ENCODE peak calls at places on chromosomes 5 and 9, in ten cellular contexts. One of them, this sample, is unnamed.

GRCh38 chr9:79524266-79524665 is 47.5 kb upstream of the TLE4 start:
- DNase-seq in CD8-positive, alpha-beta T cell: no peak
- DNase-seq in left lung: no peak
- DNase-seq in OCI-LY7: no peak
- DNase-seq in fibroblast of the aortic adventitia: no peak
- DNase-seq in heart left ventricle: no peak
- DNase-seq in body of pancreas: no peak
- DNase-seq in fibroblast of pulmonary artery: no peak
- DNase-seq in suprapubic skin: no peak
- DNase-seq in breast epithelium: no peak
- DNase-seq in this sample: peak; percentile 30

GRCh38 chr5:14635656-14636055 is 28.9 kb upstream of the OTULIN start:
- DNase-seq in CD8-positive, alpha-beta T cell: no peak
- DNase-seq in left lung: no peak
- DNase-seq in OCI-LY7: no peak
- DNase-seq in fibroblast of the aortic adventitia: no peak
- DNase-seq in heart left ventricle: no peak
- DNase-seq in body of pancreas: no peak
- DNase-seq in fibroblast of pulmonary artery: no peak
- DNase-seq in suprapubic skin: no peak
- DNase-seq in breast epithelium: no peak
- DNase-seq in this sample: no peak

GRCh38 chr5:76838481-76839261 is 11.1 kb upstream of the S100Z start:
- DNase-seq in CD8-positive, alpha-beta T cell: no peak
- DNase-seq in left lung: no peak
- DNase-seq in OCI-LY7: no peak
- DNase-seq in fibroblast of the aortic adventitia: peak; percentile 20
- DNase-seq in heart left ventricle: no peak
- DNase-seq in body of pancreas: peak; percentile 36
- DNase-seq in fibroblast of pulmonary artery: peak; percentile 29
- DNase-seq in suprapubic skin: no peak
- DNase-seq in breast epithelium: no peak
- DNase-seq in this sample: no peak

GRCh38 chr9:3968891-3969290 is 331.0 kb downstream of the GLIS3 start:
- DNase-seq in CD8-positive, alpha-beta T cell: no peak
- DNase-seq in left lung: no peak
- DNase-seq in OCI-LY7: no peak
- DNase-seq in fibroblast of the aortic adventitia: no peak
- DNase-seq in heart left ventricle: no peak
- DNase-seq in body of pancreas: peak; percentile 12
- DNase-seq in fibroblast of pulmonary artery: no peak
- DNase-seq in suprapubic skin: no peak
- DNase-seq in breast epithelium: no peak
- DNase-seq in this sample: no peak

GRCh38 chr9:125750656-125751035 is 3.5 kb downstream of the PBX3 start:
- DNase-seq in CD8-positive, alpha-beta T cell: no peak
- DNase-seq in left lung: no peak
- DNase-seq in OCI-LY7: no peak
- DNase-seq in fibroblast of the aortic adventitia: peak; percentile 35
- DNase-seq in heart left ventricle: no peak
- DNase-seq in body of pancreas: no peak
- DNase-seq in fibroblast of pulmonary artery: no peak
- DNase-seq in suprapubic skin: no peak
- DNase-seq in breast epithelium: no peak
- DNase-seq in this sample: no peak

GRCh38 chr9:131811405-131811804 is 71.5 kb upstream of the RAPGEF1 start:
- DNase-seq in CD8-positive, alpha-beta T cell: no peak
- DNase-seq in left lung: no peak
- DNase-seq in OCI-LY7: no peak
- DNase-seq in fibroblast of the aortic adventitia: no peak
- DNase-seq in heart left ventricle: no peak
- DNase-seq in body of pancreas: no peak
- DNase-seq in fibroblast of pulmonary artery: no peak
- DNase-seq in suprapubic skin: no peak
- DNase-seq in breast epithelium: no peak
- DNase-seq in this sample: no peak

GRCh38 chr9:80090317-80090716 is 518.6 kb downstream of the TLE4 start:
- DNase-seq in CD8-positive, alpha-beta T cell: no peak
- DNase-seq in left lung: no peak
- DNase-seq in OCI-LY7: no peak
- DNase-seq in fibroblast of the aortic adventitia: no peak
- DNase-seq in heart left ventricle: no peak
- DNase-seq in body of pancreas: no peak
- DNase-seq in fibroblast of pulmonary artery: no peak
- DNase-seq in suprapubic skin: no peak
- DNase-seq in breast epithelium: no peak
- DNase-seq in this sample: no peak

GRCh38 chr9:110918316-110919054 is 119.8 kb downstream of the LPAR1 start:
- DNase-seq in CD8-positive, alpha-beta T cell: no peak
- DNase-seq in left lung: no peak
- DNase-seq in OCI-LY7: no peak
- DNase-seq in fibroblast of the aortic adventitia: peak; percentile 81
- DNase-seq in heart left ventricle: no peak
- DNase-seq in body of pancreas: no peak
- DNase-seq in fibroblast of pulmonary artery: peak; percentile 59
- DNase-seq in suprapubic skin: no peak
- DNase-seq in breast epithelium: no peak
- DNase-seq in this sample: peak; percentile 86

GRCh38 chr5:131647078-131647769 is 12.2 kb upstream of the RAPGEF6 start:
- DNase-seq in CD8-positive, alpha-beta T cell: no peak
- DNase-seq in left lung: no peak
- DNase-seq in OCI-LY7: peak; percentile 73
- DNase-seq in fibroblast of the aortic adventitia: no peak
- DNase-seq in heart left ventricle: no peak
- DNase-seq in body of pancreas: no peak
- DNase-seq in fibroblast of pulmonary artery: no peak
- DNase-seq in suprapubic skin: no peak
- DNase-seq in breast epithelium: no peak
- DNase-seq in this sample: no peak

GRCh38 chr5:157961828-157962390 is 103.0 kb upstream of the CLINT1 start:
- DNase-seq in CD8-positive, alpha-beta T cell: no peak
- DNase-seq in left lung: no peak
- DNase-seq in OCI-LY7: no peak
- DNase-seq in fibroblast of the aortic adventitia: no peak
- DNase-seq in heart left ventricle: no peak
- DNase-seq in body of pancreas: no peak
- DNase-seq in fibroblast of pulmonary artery: no peak
- DNase-seq in suprapubic skin: no peak
- DNase-seq in breast epithelium: no peak
- DNase-seq in this sample: no peak

GRCh38 chr5:59584858-59585846 is 308.4 kb downstream of the PDE4D start:
- DNase-seq in CD8-positive, alpha-beta T cell: no peak
- DNase-seq in left lung: no peak
- DNase-seq in OCI-LY7: no peak
- DNase-seq in fibroblast of the aortic adventitia: no peak
- DNase-seq in heart left ventricle: no peak
- DNase-seq in body of pancreas: no peak
- DNase-seq in fibroblast of pulmonary artery: no peak
- DNase-seq in suprapubic skin: no peak
- DNase-seq in breast epithelium: no peak
- DNase-seq in this sample: no peak
- H3K4me3 ChIP-seq in CD8-positive, alpha-beta T cell: no peak overlapping the region
- H3K4me3 ChIP-seq in left lung: peak overlapping the region; percentile 29
- H3K4me3 ChIP-seq in OCI-LY7: no peak overlapping the region
- H3K4me3 ChIP-seq in fibroblast of the aortic adventitia: no peak overlapping the region
- H3K4me3 ChIP-seq in heart left ventricle: no peak overlapping the region
- H3K4me3 ChIP-seq in body of pancreas: no peak overlapping the region
- H3K4me3 ChIP-seq in fibroblast of pulmonary artery: no peak overlapping the region
- H3K4me3 ChIP-seq in suprapubic skin: no peak overlapping the region
- H3K4me3 ChIP-seq in breast epithelium: no peak overlapping the region
- H3K4me3 ChIP-seq in this sample: no peak overlapping the region

DNA sequence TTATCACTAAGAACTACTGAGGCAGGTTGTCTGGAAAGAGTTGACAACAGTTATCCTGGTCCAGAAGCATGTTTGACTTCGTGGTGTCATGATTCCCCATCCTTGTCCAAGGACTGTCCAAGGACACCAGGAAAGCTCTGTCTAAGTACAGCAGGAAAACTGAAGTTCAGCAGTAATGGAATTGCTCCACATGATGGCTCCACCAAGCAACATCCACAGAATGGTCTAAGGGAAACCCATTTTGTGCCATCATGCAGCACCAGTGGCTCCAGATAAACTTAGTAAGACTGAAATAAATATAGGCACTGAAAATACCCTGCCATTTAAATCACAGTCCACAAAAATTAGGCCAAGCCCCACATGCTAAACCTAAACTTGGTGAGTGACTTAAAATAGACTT is 192.8 kb downstream of the CDH18 start:
- DNase-seq in CD8-positive, alpha-beta T cell: no peak
- DNase-seq in left lung: no peak
- DNase-seq in OCI-LY7: no peak
- DNase-seq in fibroblast of the aortic adventitia: peak; percentile 67
- DNase-seq in heart left ventricle: no peak
- DNase-seq in body of pancreas: no peak
- DNase-seq in fibroblast of pulmonary artery: peak; percentile 68
- DNase-seq in suprapubic skin: no peak
- DNase-seq in breast epithelium: no peak
- DNase-seq in this sample: peak; percentile 53
- TF ChIP-seq CTCF in CD8-positive, alpha-beta T cell: no peak
- TF ChIP-seq CTCF in left lung: no peak
- TF ChIP-seq CTCF in OCI-LY7: no peak
- TF ChIP-seq CTCF in fibroblast of the aortic adventitia: peak; percentile 54
- TF ChIP-seq CTCF in heart left ventricle: no peak
- TF ChIP-seq CTCF in body of pancreas: no peak
- TF ChIP-seq CTCF in fibroblast of pulmonary artery: peak; percentile 53
- TF ChIP-seq CTCF in suprapubic skin: no peak
- TF ChIP-seq CTCF in breast epithelium: no peak
- TF ChIP-seq CTCF in this sample: peak; percentile 52

DNA sequence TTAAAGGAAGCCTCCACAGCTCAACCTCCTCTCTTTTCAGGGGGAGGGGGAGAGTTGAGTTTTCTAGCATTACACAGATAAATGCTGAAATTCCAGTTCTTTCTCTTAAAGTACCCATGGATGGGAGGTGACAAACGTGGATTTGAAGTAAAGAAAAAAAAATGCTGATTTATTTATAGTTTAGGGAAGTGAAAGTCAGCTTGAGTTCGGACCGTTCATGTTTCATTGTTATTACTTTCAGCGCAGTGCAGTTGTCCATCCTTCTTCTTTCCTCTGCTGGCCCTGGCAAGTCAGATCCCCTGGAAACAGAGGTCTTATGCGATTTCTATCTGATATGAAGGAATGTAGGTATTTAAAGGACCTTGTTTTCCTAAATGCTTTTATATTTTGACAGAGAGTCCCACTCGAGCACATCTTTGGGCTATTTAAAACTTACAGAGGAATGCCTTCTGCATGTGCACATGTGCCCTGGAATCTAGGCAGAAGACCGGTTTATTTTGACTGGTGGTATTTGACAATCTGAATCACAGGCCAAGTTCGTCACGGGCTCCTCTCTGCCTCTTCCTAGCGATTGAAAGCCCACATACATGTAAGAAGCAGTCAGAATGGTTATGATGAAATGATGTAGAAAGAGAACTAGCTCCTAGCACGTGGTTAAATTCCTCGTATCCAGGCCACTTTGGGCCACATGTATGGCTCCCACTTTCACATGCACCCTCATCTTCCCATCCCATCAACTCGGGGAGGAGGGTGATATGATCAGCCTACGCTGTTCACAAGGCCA is 385.2 kb upstream of the KLF4 start:
- DNase-seq in CD8-positive, alpha-beta T cell: no peak
- DNase-seq in left lung: no peak
- DNase-seq in OCI-LY7: peak; percentile 30
- DNase-seq in fibroblast of the aortic adventitia: no peak
- DNase-seq in heart left ventricle: no peak
- DNase-seq in body of pancreas: no peak
- DNase-seq in fibroblast of pulmonary artery: no peak
- DNase-seq in suprapubic skin: no peak
- DNase-seq in breast epithelium: no peak
- DNase-seq in this sample: no peak
- H3K4me3 ChIP-seq in CD8-positive, alpha-beta T cell: no peak overlapping the region
- H3K4me3 ChIP-seq in left lung: no peak overlapping the region
- H3K4me3 ChIP-seq in OCI-LY7: no peak overlapping the region
- H3K4me3 ChIP-seq in fibroblast of the aortic adventitia: no peak overlapping the region
- H3K4me3 ChIP-seq in heart left ventricle: no peak overlapping the region
- H3K4me3 ChIP-seq in body of pancreas: no peak overlapping the region
- H3K4me3 ChIP-seq in fibroblast of pulmonary artery: no peak overlapping the region
- H3K4me3 ChIP-seq in suprapubic skin: no peak overlapping the region
- H3K4me3 ChIP-seq in breast epithelium: no peak overlapping the region
- H3K4me3 ChIP-seq in this sample: no peak overlapping the region

GRCh38 chr5:151253604-151253948 is 591 bp downstream of the GM2A start:
- DNase-seq in CD8-positive, alpha-beta T cell: no peak
- DNase-seq in left lung: no peak
- DNase-seq in OCI-LY7: no peak
- DNase-seq in fibroblast of the aortic adventitia: no peak
- DNase-seq in heart left ventricle: no peak
- DNase-seq in body of pancreas: no peak
- DNase-seq in fibroblast of pulmonary artery: no peak
- DNase-seq in suprapubic skin: peak; percentile 47
- DNase-seq in breast epithelium: no peak
- DNase-seq in this sample: no peak

GRCh38 chr5:151252762-151253603 is at the start of gene GM2A:
- DNase-seq in CD8-positive, alpha-beta T cell: peak; percentile 98
- DNase-seq in left lung: peak; percentile 99
- DNase-seq in OCI-LY7: peak; percentile 100
- DNase-seq in fibroblast of the aortic adventitia: peak; percentile 99
- DNase-seq in heart left ventricle: peak; percentile 100
- DNase-seq in body of pancreas: peak; percentile 100
- DNase-seq in fibroblast of pulmonary artery: peak; percentile 100
- DNase-seq in suprapubic skin: peak; percentile 100
- DNase-seq in breast epithelium: peak; percentile 99
- DNase-seq in this sample: peak; percentile 100

GRCh38 chr5:151257731-151258715 is 5.0 kb downstream of the GM2A start:
- DNase-seq in CD8-positive, alpha-beta T cell: no peak
- DNase-seq in left lung: no peak
- DNase-seq in OCI-LY7: peak; percentile 88
- DNase-seq in fibroblast of the aortic adventitia: no peak
- DNase-seq in heart left ventricle: no peak
- DNase-seq in body of pancreas: peak; percentile 45
- DNase-seq in fibroblast of pulmonary artery: peak; percentile 13
- DNase-seq in suprapubic skin: peak; percentile 62
- DNase-seq in breast epithelium: no peak
- DNase-seq in this sample: peak; percentile 31

GRCh38 chr5:151254533-151254932 is 1.5 kb downstream of the GM2A start:
- DNase-seq in CD8-positive, alpha-beta T cell: no peak
- DNase-seq in left lung: no peak
- DNase-seq in OCI-LY7: no peak
- DNase-seq in fibroblast of the aortic adventitia: no peak
- DNase-seq in heart left ventricle: no peak
- DNase-seq in body of pancreas: no peak
- DNase-seq in fibroblast of pulmonary artery: no peak
- DNase-seq in suprapubic skin: no peak
- DNase-seq in breast epithelium: no peak
- DNase-seq in this sample: no peak

DNA sequence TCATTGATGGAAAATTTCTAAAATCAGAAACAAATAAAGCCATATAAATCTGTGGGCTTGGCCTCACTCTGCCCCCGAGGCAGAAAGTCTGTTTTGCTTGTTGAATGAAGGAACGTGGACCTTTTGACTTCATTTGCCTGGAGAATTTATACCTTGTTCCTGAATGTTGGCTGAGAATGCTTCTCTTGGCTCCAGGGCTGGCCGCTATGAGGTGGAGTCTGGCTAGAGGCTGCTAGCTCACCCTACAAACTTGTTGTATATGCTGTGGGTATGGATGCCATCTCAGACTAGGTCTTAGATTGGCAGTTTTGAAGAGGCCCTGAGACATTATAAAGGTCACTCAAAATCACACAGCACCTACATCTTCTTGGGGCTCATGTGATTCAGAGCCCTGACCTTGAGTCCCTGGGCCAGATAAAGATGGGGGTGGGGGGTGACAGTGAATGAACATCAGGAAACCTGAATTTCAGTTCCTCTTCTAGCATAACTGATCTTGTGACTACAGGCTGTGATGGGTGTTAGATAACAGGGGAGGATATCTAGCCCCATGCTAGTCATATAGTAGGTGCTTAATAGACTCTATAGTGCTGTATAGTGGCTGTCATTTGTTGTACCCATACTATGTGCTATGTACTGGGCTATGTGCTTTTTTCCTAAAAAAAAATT is 2.8 kb downstream of the GM2A start:
- DNase-seq in CD8-positive, alpha-beta T cell: no peak
- DNase-seq in left lung: no peak
- DNase-seq in OCI-LY7: peak; percentile 89
- DNase-seq in fibroblast of the aortic adventitia: no peak
- DNase-seq in heart left ventricle: no peak
- DNase-seq in body of pancreas: no peak
- DNase-seq in fibroblast of pulmonary artery: no peak
- DNase-seq in suprapubic skin: peak; percentile 20
- DNase-seq in breast epithelium: no peak
- DNase-seq in this sample: no peak
- TF ChIP-seq CTCF in CD8-positive, alpha-beta T cell: no peak
- TF ChIP-seq CTCF in left lung: no peak
- TF ChIP-seq CTCF in OCI-LY7: no peak
- TF ChIP-seq CTCF in fibroblast of the aortic adventitia: no peak
- TF ChIP-seq CTCF in heart left ventricle: no peak
- TF ChIP-seq CTCF in body of pancreas: no peak
- TF ChIP-seq CTCF in fibroblast of pulmonary artery: no peak
- TF ChIP-seq CTCF in suprapubic skin: no peak
- TF ChIP-seq CTCF in breast epithelium: no peak
- TF ChIP-seq CTCF in this sample: no peak